ENCODE peak calls at places on chromosomes 12 and 14, in seven cellular contexts. One of them, this sample, is unnamed.

GRCh38 chr14:68583527-68584275 is 209.2 kb downstream of the ZFP36L1 start:
- DNase-seq in fibroblast of lung: no peak
- DNase-seq in endothelial cell of umbilical vein: no peak
- DNase-seq in aorta: no peak
- DNase-seq in endodermal cell: no peak
- DNase-seq in foreskin keratinocyte: no peak
- DNase-seq in CD8-positive, alpha-beta T cell: no peak
- DNase-seq in this sample: no peak

GRCh38 chr12:5588231-5588995 is 156.5 kb downstream of the NTF3 start:
- DNase-seq in endodermal cell: no peak
- DNase-seq in foreskin keratinocyte: no peak
- DNase-seq in CD8-positive, alpha-beta T cell: no peak
- DNase-seq in aorta: no peak
- DNase-seq in fibroblast of lung: peak
- DNase-seq in endothelial cell of umbilical vein: no peak
- DNase-seq in this sample: peak

GRCh38 chr12:740921-741320 is 11.5 kb upstream of the WNK1 start:
- DNase-seq in CD8-positive, alpha-beta T cell: no peak
- DNase-seq in endodermal cell: peak
- DNase-seq in endothelial cell of umbilical vein: no peak
- DNase-seq in fibroblast of lung: no peak
- DNase-seq in foreskin keratinocyte: no peak
- DNase-seq in aorta: no peak
- DNase-seq in this sample: no peak

GRCh38 chr12:10247659-10248058 is 35.0 kb downstream of the GABARAPL1 start:
- DNase-seq in endodermal cell: no peak
- DNase-seq in foreskin keratinocyte: no peak
- DNase-seq in endothelial cell of umbilical vein: no peak
- DNase-seq in aorta: no peak
- DNase-seq in CD8-positive, alpha-beta T cell: no peak
- DNase-seq in fibroblast of lung: no peak
- DNase-seq in this sample: no peak

GRCh38 chr12:131074221-131075083 is 120.7 kb downstream of the ADGRD1 start:
- DNase-seq in CD8-positive, alpha-beta T cell: no peak
- DNase-seq in aorta: peak
- DNase-seq in endodermal cell: peak
- DNase-seq in fibroblast of lung: no peak
- DNase-seq in endothelial cell of umbilical vein: no peak
- DNase-seq in foreskin keratinocyte: no peak
- DNase-seq in this sample: no peak

GRCh38 chr12:107660861-107661415 is 24.7 kb upstream of the PWP1 start:
- DNase-seq in fibroblast of lung: no peak
- DNase-seq in foreskin keratinocyte: no peak
- DNase-seq in CD8-positive, alpha-beta T cell: no peak
- DNase-seq in endodermal cell: peak
- DNase-seq in endothelial cell of umbilical vein: no peak
- DNase-seq in aorta: no peak
- DNase-seq in this sample: no peak

GRCh38 chr12:78260976-78261375 is 430.3 kb downstream of the NAV3 start:
- DNase-seq in fibroblast of lung: no peak
- DNase-seq in aorta: no peak
- DNase-seq in CD8-positive, alpha-beta T cell: no peak
- DNase-seq in endodermal cell: no peak
- DNase-seq in foreskin keratinocyte: no peak
- DNase-seq in endothelial cell of umbilical vein: no peak
- DNase-seq in this sample: no peak

GRCh38 chr14:74886001-74886400 is 4.3 kb downstream of the DLST start:
- DNase-seq in endothelial cell of umbilical vein: no peak
- DNase-seq in CD8-positive, alpha-beta T cell: no peak
- DNase-seq in foreskin keratinocyte: peak
- DNase-seq in endodermal cell: peak
- DNase-seq in aorta: no peak
- DNase-seq in fibroblast of lung: peak
- DNase-seq in this sample: peak

GRCh38 chr14:95504135-95505029 is 12.1 kb downstream of the SYNE3 start:
- DNase-seq in aorta: peak
- DNase-seq in CD8-positive, alpha-beta T cell: no peak
- DNase-seq in fibroblast of lung: peak
- DNase-seq in endothelial cell of umbilical vein: peak
- DNase-seq in foreskin keratinocyte: no peak
- DNase-seq in endodermal cell: no peak
- DNase-seq in this sample: no peak

GRCh38 chr14:96264850-96265249 is 8.8 kb downstream of the BDKRB1 start:
- DNase-seq in fibroblast of lung: peak
- DNase-seq in endodermal cell: peak
- DNase-seq in CD8-positive, alpha-beta T cell: no peak
- DNase-seq in endothelial cell of umbilical vein: no peak
- DNase-seq in foreskin keratinocyte: no peak
- DNase-seq in aorta: no peak
- DNase-seq in this sample: peak

GRCh38 chr14:55353686-55354467 is 57.8 kb downstream of the ATG14 start:
- DNase-seq in fibroblast of lung: no peak
- DNase-seq in foreskin keratinocyte: no peak
- DNase-seq in endothelial cell of umbilical vein: no peak
- DNase-seq in aorta: no peak
- DNase-seq in endodermal cell: peak
- DNase-seq in CD8-positive, alpha-beta T cell: no peak
- DNase-seq in this sample: no peak

GRCh38 chr12:53499261-53500118 is at the start of gene MAP3K12:
- DNase-seq in endothelial cell of umbilical vein: peak
- DNase-seq in fibroblast of lung: peak
- DNase-seq in endodermal cell: peak
- DNase-seq in aorta: peak
- DNase-seq in CD8-positive, alpha-beta T cell: peak
- DNase-seq in foreskin keratinocyte: no peak
- DNase-seq in this sample: peak

GRCh38 chr12:25949343-25949742 is 9.1 kb upstream of the RASSF8 start:
- DNase-seq in fibroblast of lung: no peak
- DNase-seq in CD8-positive, alpha-beta T cell: no peak
- DNase-seq in endothelial cell of umbilical vein: no peak
- DNase-seq in aorta: no peak
- DNase-seq in foreskin keratinocyte: no peak
- DNase-seq in endodermal cell: peak
- DNase-seq in this sample: no peak

GRCh38 chr14:106129274-106129673 is 602.9 kb downstream of the TMEM121 start:
- DNase-seq in endothelial cell of umbilical vein: no peak
- DNase-seq in fibroblast of lung: no peak
- DNase-seq in aorta: no peak
- DNase-seq in CD8-positive, alpha-beta T cell: peak
- DNase-seq in foreskin keratinocyte: no peak
- DNase-seq in endodermal cell: no peak
- DNase-seq in this sample: no peak

GRCh38 chr14:101559250-101559623 is 2.1 kb upstream of the DIO3 start:
- DNase-seq in endodermal cell: no peak
- DNase-seq in foreskin keratinocyte: no peak
- DNase-seq in aorta: no peak
- DNase-seq in fibroblast of lung: no peak
- DNase-seq in CD8-positive, alpha-beta T cell: no peak
- DNase-seq in endothelial cell of umbilical vein: no peak
- DNase-seq in this sample: no peak

GRCh38 chr14:101561145-101561896 is at the start of gene DIO3:
- DNase-seq in CD8-positive, alpha-beta T cell: no peak
- DNase-seq in fibroblast of lung: peak
- DNase-seq in endothelial cell of umbilical vein: no peak
- DNase-seq in aorta: no peak
- DNase-seq in endodermal cell: peak
- DNase-seq in foreskin keratinocyte: no peak
- DNase-seq in this sample: no peak

GRCh38 chr14:101558739-101559240 is 2.5 kb upstream of the DIO3 start:
- DNase-seq in endodermal cell: no peak
- DNase-seq in foreskin keratinocyte: no peak
- DNase-seq in aorta: no peak
- DNase-seq in fibroblast of lung: no peak
- DNase-seq in endothelial cell of umbilical vein: no peak
- DNase-seq in CD8-positive, alpha-beta T cell: no peak
- DNase-seq in this sample: no peak

GRCh38 chr14:101560534-101561113 is 671 bp upstream of the DIO3 start:
- DNase-seq in fibroblast of lung: no peak
- DNase-seq in endothelial cell of umbilical vein: no peak
- DNase-seq in CD8-positive, alpha-beta T cell: no peak
- DNase-seq in endodermal cell: no peak
- DNase-seq in foreskin keratinocyte: no peak
- DNase-seq in aorta: no peak
- DNase-seq in this sample: no peak

GRCh38 chr14:101559624-101560533 is 1.4 kb upstream of the DIO3 start:
- DNase-seq in fibroblast of lung: peak
- DNase-seq in foreskin keratinocyte: no peak
- DNase-seq in aorta: no peak
- DNase-seq in CD8-positive, alpha-beta T cell: no peak
- DNase-seq in endodermal cell: peak
- DNase-seq in endothelial cell of umbilical vein: no peak
- DNase-seq in this sample: no peak
- H3K27ac ChIP-seq in fibroblast of lung: no peak
- H3K27ac ChIP-seq in foreskin keratinocyte: no peak
- H3K27ac ChIP-seq in aorta: no peak
- H3K27ac ChIP-seq in CD8-positive, alpha-beta T cell: no peak
- H3K27ac ChIP-seq in endodermal cell: no peak
- H3K27ac ChIP-seq in endothelial cell of umbilical vein: no peak
- H3K27ac ChIP-seq in this sample: no peak

DNA sequence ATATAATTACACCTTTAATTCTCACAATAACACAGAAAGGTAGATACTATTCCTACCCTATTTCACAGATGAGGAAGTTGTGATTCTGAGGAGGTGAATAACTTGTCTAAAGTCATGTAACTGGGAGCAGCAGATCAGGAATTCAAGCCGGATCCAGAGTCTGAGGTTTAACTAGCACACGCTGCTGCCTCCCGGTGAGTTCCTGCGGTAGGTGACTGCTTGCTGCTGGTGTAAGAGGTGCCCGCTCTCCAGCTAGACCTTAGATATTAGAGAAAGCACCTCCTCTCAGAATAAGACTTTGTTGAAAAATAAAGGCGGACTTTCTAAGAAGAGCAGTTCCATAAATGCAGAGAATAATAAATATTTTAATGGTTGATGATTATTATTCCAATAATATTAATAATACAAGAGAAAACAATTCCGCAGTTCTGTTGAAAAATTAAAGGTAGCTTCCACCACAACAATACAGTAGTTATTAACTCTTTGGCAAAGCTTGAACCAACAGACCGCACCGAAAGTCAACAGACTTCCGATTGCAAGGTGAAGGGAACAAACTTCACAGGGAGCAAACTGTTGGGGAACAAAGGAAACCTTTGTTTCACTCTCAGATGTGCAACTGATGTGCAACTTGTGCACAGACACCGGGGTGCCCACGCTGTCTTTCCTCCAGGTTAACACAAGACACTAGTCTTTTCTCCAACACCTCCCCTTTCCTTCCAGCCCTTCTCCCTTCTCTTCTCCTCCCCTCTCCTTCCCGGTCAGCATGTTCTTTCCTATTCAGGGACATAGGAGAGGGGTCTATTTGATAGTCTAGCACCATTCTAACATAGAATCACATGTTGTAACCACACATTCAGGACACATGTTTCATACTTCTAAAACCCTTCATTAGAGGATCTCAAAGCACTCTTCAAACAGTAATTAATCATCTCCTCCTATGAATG is 73.2 kb upstream of the EGLN3 start:
- DNase-seq in CD8-positive, alpha-beta T cell: no peak
- DNase-seq in fibroblast of lung: no peak
- DNase-seq in endodermal cell: no peak
- DNase-seq in foreskin keratinocyte: no peak
- DNase-seq in aorta: no peak
- DNase-seq in endothelial cell of umbilical vein: no peak
- DNase-seq in this sample: no peak
- H3K27ac ChIP-seq in CD8-positive, alpha-beta T cell: no peak
- H3K27ac ChIP-seq in fibroblast of lung: no peak
- H3K27ac ChIP-seq in endodermal cell: no peak
- H3K27ac ChIP-seq in foreskin keratinocyte: no peak
- H3K27ac ChIP-seq in aorta: no peak
- H3K27ac ChIP-seq in endothelial cell of umbilical vein: no peak
- H3K27ac ChIP-seq in this sample: no peak

GRCh38 chr12:73235387-73235786 is 963.2 kb downstream of the TRHDE start:
- DNase-seq in aorta: no peak
- DNase-seq in endodermal cell: no peak
- DNase-seq in fibroblast of lung: no peak
- DNase-seq in foreskin keratinocyte: no peak
- DNase-seq in endothelial cell of umbilical vein: no peak
- DNase-seq in CD8-positive, alpha-beta T cell: no peak
- DNase-seq in this sample: no peak
- H3K27ac ChIP-seq in aorta: no peak
- H3K27ac ChIP-seq in endodermal cell: no peak
- H3K27ac ChIP-seq in fibroblast of lung: no peak
- H3K27ac ChIP-seq in foreskin keratinocyte: no peak
- H3K27ac ChIP-seq in endothelial cell of umbilical vein: no peak
- H3K27ac ChIP-seq in CD8-positive, alpha-beta T cell: no peak
- H3K27ac ChIP-seq in this sample: no peak

GRCh38 chr12:121580959-121581680 is at the start of gene KDM2B:
- DNase-seq in aorta: peak
- DNase-seq in foreskin keratinocyte: no peak
- DNase-seq in endodermal cell: peak
- DNase-seq in CD8-positive, alpha-beta T cell: no peak
- DNase-seq in endothelial cell of umbilical vein: peak
- DNase-seq in fibroblast of lung: peak
- DNase-seq in this sample: peak

GRCh38 chr12:121581681-121582439 is 1.0 kb upstream of the KDM2B start:
- DNase-seq in foreskin keratinocyte: no peak
- DNase-seq in fibroblast of lung: peak
- DNase-seq in CD8-positive, alpha-beta T cell: no peak
- DNase-seq in endothelial cell of umbilical vein: peak
- DNase-seq in aorta: peak
- DNase-seq in endodermal cell: peak
- DNase-seq in this sample: peak

GRCh38 chr12:121579981-121580868 is 598 bp downstream of the KDM2B start:
- DNase-seq in aorta: peak
- DNase-seq in endothelial cell of umbilical vein: peak
- DNase-seq in foreskin keratinocyte: no peak
- DNase-seq in CD8-positive, alpha-beta T cell: peak
- DNase-seq in fibroblast of lung: peak
- DNase-seq in endodermal cell: peak
- DNase-seq in this sample: peak

GRCh38 chr12:121579190-121579791 is 1.5 kb downstream of the KDM2B start:
- DNase-seq in CD8-positive, alpha-beta T cell: peak
- DNase-seq in endothelial cell of umbilical vein: no peak
- DNase-seq in endodermal cell: peak
- DNase-seq in aorta: peak
- DNase-seq in fibroblast of lung: no peak
- DNase-seq in foreskin keratinocyte: no peak
- DNase-seq in this sample: peak

DNA sequence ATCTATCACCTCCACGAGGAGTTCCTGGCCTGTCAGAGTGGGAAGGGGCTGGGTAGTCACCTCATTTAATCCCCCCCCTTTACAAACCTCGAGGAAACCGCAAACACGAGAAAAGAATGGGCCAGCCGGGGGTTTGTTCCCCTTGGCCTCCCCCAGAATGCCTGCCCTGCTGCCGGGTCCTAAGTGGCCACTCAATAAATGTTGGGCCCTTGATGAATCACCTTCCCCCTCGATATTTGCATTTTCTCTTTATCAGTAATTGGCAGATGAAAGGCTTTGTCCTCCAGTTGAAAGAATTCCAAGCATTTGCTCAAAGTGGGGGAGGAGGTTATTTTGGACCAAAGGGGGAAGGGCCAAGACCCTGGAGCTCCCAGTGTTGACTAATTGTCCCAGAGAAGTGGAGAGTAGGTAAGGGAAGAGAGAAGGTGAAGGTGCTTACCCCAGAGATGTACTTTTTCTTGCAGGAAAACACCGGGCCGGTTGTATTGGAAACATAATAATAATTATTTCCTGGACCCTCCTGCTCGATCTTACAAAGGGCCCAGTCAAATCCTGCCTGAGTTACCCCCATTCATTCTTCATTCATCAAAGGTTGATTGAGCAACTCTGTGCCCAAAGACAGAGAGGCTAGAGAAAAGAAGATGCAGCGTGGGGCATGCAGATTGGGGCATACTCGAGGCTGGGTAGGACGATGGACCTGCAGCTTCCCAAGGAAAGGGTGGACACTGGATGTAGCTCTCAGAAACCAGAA is 1.9 kb upstream of the KDM2B start:
- DNase-seq in endodermal cell: peak
- DNase-seq in aorta: no peak
- DNase-seq in fibroblast of lung: peak
- DNase-seq in CD8-positive, alpha-beta T cell: no peak
- DNase-seq in foreskin keratinocyte: no peak
- DNase-seq in endothelial cell of umbilical vein: peak
- DNase-seq in this sample: no peak
- H3K27ac ChIP-seq in endodermal cell: peak
- H3K27ac ChIP-seq in aorta: no peak
- H3K27ac ChIP-seq in fibroblast of lung: peak
- H3K27ac ChIP-seq in CD8-positive, alpha-beta T cell: no peak
- H3K27ac ChIP-seq in foreskin keratinocyte: no peak
- H3K27ac ChIP-seq in endothelial cell of umbilical vein: peak
- H3K27ac ChIP-seq in this sample: no peak

This sample was measured in mesenchymal stem cell.